ENCODE peak calls at places on chromosome 6, in four cellular contexts. D is HepG2, R is K562, Y is GM12878. E is an unnamed sample.

GRCh38 chr6:82178084-82178758 is 69.3 kb downstream of the IBTK start:
- DNase-seq in Y (no peak), R (no peak), D (peak), E (peak)

GRCh38 chr6:128282956-128283355 is 237.4 kb downstream of the PTPRK start:
- DNase-seq in D (no peak), R (no peak), Y (no peak), E (no peak)

GRCh38 chr6:44264154-44265002 is 973 bp downstream of the NFKBIE start:
- DNase-seq in D (no peak), Y (no peak), R (peak), E (no peak)

GRCh38 chr6:165825416-165825815 is 162.4 kb upstream of the PDE10A start:
- DNase-seq in Y (no peak), D (no peak), R (no peak), E (no peak)

GRCh38 chr6:19803331-19804330 is 33.5 kb upstream of the ID4 start:
- DNase-seq in Y (no peak), R (no peak), D (peak), E (no peak)

GRCh38 chr6:46437671-46438221 is 53.5 kb downstream of the RCAN2 start:
- DNase-seq in D (no peak), Y (no peak), R (peak), E (no peak)

GRCh38 chr6:150346346-150346745 is 22.5 kb upstream of the IYD start:
- DNase-seq in R (no peak), D (no peak), Y (no peak), E (no peak)

GRCh38 chr6:166567107-166567506 is 19.4 kb downstream of the RAMACL start:
- DNase-seq in D (no peak), R (no peak), Y (no peak), E (no peak)

GRCh38 chr6:151627689-151628444 is 134.1 kb downstream of the CCDC170 start:
- DNase-seq in Y (peak), D (peak), R (no peak), E (no peak)

GRCh38 chr6:15001511-15001910 is 244.4 kb upstream of the JARID2 start:
- DNase-seq in D (no peak), R (no peak), Y (no peak), E (no peak)

GRCh38 chr6:36029464-36029863 is 1.9 kb downstream of the MAPK14 start:
- DNase-seq in Y (no peak), D (peak), R (peak), E (no peak)

GRCh38 chr6:30615219-30615957 is 1.7 kb downstream of the PPP1R10 start:
- DNase-seq in Y (no peak), R (peak), D (peak), E (no peak)

GRCh38 chr6:15369838-15370237 is 124.0 kb downstream of the JARID2 start:
- DNase-seq in R (no peak), D (no peak), Y (no peak), E (no peak)

GRCh38 chr6:56387621-56388413 is 140.4 kb upstream of the COL21A1 start:
- DNase-seq in R (peak), D (peak), Y (no peak), E (no peak)

GRCh38 chr6:43971776-43972126 is 155.5 kb downstream of the MRPL14 start:
- DNase-seq in Y (no peak), D (no peak), R (no peak), E (no peak)

GRCh38 chr6:113824411-113824810 is 32.7 kb upstream of the MARCKS start:
- DNase-seq in D (no peak), R (no peak), Y (no peak), E (no peak)

DNA sequence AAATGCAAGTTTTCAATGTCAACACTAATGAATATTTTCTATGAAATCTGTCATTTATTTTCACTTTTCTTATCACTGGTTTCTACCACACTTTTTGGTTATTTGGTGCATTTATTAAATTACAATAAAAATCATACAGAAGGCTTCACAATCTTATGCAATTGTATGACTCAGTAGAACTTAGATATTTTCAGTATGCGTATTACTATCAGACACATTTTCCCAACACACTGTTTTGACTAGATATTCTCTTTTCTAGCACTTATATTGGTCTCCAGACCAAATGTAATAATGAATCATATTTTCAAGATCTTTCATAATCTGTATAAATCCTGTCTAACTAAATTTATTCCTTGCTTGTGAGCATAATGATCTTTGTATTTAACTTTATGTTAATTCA is 74.1 kb downstream of the FAM83B start:
- DNase-seq in D (no peak), Y (no peak), R (no peak), E (no peak)
- TF ChIP-seq BHLHE40 in D (no peak), Y (no peak), R (no peak), E (no peak)

GRCh38 chr6:105259912-105260889 is 80.4 kb upstream of the POPDC3 start:
- DNase-seq in R (no peak), D (no peak), Y (no peak), E (no peak)
- TF ChIP-seq FOXK2 in R (no peak), D (no peak), Y (no peak), E (no peak)

GRCh38 chr6:169723991-169724553 is at the start of gene PHF10:
- DNase-seq in Y (no peak), R (peak), D (no peak), E (peak)
- TF ChIP-seq SP1 in Y (no peak), R (no peak), D (no peak), E (no peak)

DNA sequence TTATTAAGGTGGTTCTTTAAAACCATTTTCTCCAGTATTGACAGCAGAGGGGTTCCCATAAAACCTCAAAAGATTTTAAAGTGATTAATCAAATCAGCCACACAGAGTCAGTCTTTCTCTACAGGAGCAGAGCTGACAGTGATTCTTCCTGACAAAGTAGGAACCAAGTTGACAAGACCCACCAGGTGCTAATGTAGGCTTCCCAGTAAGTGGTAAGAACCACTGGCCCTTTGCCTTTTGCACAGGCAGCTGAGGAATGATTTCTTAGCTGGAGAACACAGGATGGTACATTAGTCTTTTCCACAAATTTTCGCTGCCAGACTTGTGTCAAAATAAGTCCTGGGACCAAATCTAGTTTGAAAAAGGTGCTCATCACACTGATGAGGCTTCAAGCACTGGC is 95.8 kb downstream of the ARMC2 start:
- DNase-seq in Y (no peak), R (no peak), D (no peak), E (no peak)
- TF ChIP-seq BHLHE40 in Y (no peak), R (no peak), D (no peak), E (no peak)

DNA sequence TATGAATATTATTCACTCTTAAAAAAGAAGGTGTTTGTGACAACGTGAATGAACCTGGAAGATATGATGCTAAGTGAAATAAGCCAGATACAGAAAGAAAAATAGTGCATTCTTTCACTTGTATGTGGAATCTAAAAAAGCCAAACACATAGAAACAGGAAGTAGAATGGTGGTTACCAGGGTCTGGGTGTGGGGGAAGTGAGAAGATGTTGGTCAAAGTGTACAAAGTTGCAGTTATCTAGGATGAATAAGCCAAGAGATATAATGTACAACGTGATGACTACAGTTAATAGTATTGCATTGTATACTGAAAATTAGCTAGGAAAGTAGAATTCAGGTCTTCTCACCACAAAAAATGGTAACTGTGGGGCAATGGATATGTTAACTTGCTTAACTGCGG is 151.1 kb upstream of the HCRTR2 start:
- DNase-seq in D (no peak), Y (no peak), R (no peak), E (no peak)
- TF ChIP-seq FOXK2 in D (no peak), Y (no peak), R (no peak), E (no peak)

GRCh38 chr6:7529141-7529540 is 12.3 kb upstream of the DSP start:
- DNase-seq in R (no peak), D (no peak), Y (no peak), E (no peak)

GRCh38 chr6:7535498-7535897 is 6.0 kb upstream of the DSP start:
- DNase-seq in D (no peak), Y (no peak), R (no peak), E (no peak)

GRCh38 chr6:7532821-7533220 is 8.7 kb upstream of the DSP start:
- DNase-seq in R (no peak), Y (no peak), D (no peak), E (no peak)

GRCh38 chr6:7534192-7534591 is 7.3 kb upstream of the DSP start:
- DNase-seq in D (no peak), Y (no peak), R (no peak), E (no peak)

GRCh38 chr6:7532232-7532631 is 9.2 kb upstream of the DSP start:
- DNase-seq in R (no peak), D (no peak), Y (no peak), E (no peak)
- TF ChIP-seq SP1 in R (no peak), D (no peak), Y (no peak), E (no peak)

DNA sequence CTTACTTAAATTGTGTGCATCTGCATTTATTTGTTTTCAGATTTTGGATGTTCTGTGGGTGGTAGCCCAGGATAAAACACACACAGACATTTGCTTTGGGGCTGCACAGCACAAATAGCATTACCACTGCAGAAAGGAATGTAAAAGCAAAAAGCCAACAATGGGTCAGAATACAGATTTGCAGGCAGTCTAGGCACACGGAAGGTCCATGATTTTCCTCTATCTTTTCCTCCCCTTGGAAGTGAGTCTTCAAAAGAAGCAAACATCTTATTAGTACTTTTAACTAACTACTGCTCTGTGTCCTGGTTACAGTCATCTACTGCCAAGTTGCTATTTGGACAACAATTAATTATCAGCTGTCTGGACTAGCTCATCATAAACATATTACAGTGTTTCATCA is 189.0 kb upstream of the TBX18 start:
- DNase-seq in R (no peak), Y (no peak), D (no peak), E (no peak)
- TF ChIP-seq BHLHE40 in R (no peak), Y (no peak), D (no peak), E (no peak)

GRCh38 chr6:148140772-148141557 is 201.7 kb upstream of the SASH1 start:
- DNase-seq in Y (no peak), D (peak), R (no peak), E (no peak)
- TF ChIP-seq FOXK2 in Y (no peak), D (no peak), R (no peak), E (no peak)

DNA sequence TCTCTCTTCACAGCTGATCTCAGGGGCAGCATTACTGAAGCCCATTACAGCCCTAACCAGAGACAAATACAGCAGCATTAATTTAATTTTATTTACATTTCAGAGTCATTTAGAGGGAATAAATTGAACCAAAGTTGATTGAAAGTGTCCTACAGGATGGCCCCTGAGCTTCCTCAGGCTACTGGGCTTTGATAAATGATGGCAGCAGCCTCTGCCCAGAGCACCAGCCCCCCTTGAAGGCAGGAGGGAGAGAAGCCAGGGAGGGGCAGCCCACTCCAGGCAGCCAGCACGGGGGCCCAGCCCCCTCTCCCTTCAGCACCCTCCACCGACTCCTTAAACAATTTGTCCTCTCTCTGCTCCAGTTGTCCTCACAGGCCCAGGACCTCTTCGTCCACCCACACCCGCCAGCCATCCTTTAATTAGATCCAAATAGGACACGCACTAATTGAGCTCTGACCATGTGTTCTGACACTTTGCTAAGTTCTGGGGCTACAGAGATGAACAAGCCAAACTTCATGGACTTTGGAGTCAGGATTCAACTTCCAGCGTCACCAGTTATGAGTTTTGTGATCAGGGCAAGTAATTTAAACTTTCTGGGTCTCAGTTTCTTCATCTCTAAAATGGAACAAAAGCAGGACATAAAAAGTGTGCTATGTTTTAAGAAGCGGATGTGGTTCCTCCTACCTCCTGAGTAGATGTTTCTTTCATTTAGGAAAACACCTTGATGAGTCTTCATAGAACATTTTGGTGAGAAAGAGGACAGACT is 18.4 kb upstream of the ZFAND3 start:
- DNase-seq in R (no peak), D (no peak), Y (no peak), E (no peak)
- TF ChIP-seq SP1 in R (no peak), D (no peak), Y (no peak), E (no peak)